ENCODE peak calls at places on chromosomes 2 and 18, in seven cellular contexts. F is colonic mucosa, J is GM06990, T is sigmoid colon, D is cardiac fibroblast, C is body of pancreas, I is fibroblast of villous mesenchyme. O is an unnamed sample.

GRCh38 chr2:107808986-107809385 is 17.7 kb upstream of the RGPD4 start:
- DNase-seq in F (no peak), J (no peak), T (no peak), D (no peak), C (peak; percentile 13), I (no peak), O (no peak)

GRCh38 chr18:64720781-64721464 is 572.0 kb upstream of the LINC00305 start:
- DNase-seq in F (peak; percentile 51), J (no peak), T (no peak), D (no peak), C (peak; percentile 85), I (no peak), O (no peak)

GRCh38 chr2:32553829-32554432 is 73.9 kb upstream of the TTC27 start:
- DNase-seq in F (no peak), J (no peak), T (no peak), D (peak; percentile 71), C (no peak), I (peak; percentile 68), O (no peak)

GRCh38 chr18:59202258-59202820 is 17.6 kb upstream of the GRP start:
- DNase-seq in F (no peak), J (no peak), T (no peak), D (no peak), C (no peak), I (no peak), O (no peak)

GRCh38 chr18:52402814-52403213 is 62.8 kb downstream of the DCC start:
- DNase-seq in F (no peak), J (no peak), T (no peak), D (no peak), C (no peak), I (no peak), O (no peak)

GRCh38 chr18:26532367-26533340 is 15.7 kb downstream of the KCTD1 start:
- DNase-seq in F (no peak), J (no peak), T (no peak), D (no peak), C (no peak), I (no peak), O (no peak)

GRCh38 chr2:102397167-102397566 is 25.8 kb upstream of the IL18RAP start:
- DNase-seq in F (no peak), J (no peak), T (no peak), D (no peak), C (no peak), I (no peak), O (no peak)

GRCh38 chr2:14420851-14421250 is 211.7 kb upstream of the LRATD1 start:
- DNase-seq in F (no peak), J (peak; percentile 15), T (no peak), D (peak; percentile 63), C (no peak), I (no peak), O (no peak)

GRCh38 chr18:79465392-79465991 is 69.8 kb downstream of the NFATC1 start:
- DNase-seq in F (no peak), J (peak; percentile 76), T (no peak), D (no peak), C (peak; percentile 31), I (peak; percentile 26), O (no peak)

GRCh38 chr2:1649103-1649870 is 95.0 kb downstream of the PXDN start:
- DNase-seq in F (no peak), J (no peak), T (peak; percentile 66), D (no peak), C (no peak), I (no peak), O (no peak)

GRCh38 chr2:147456729-147457128 is 388.1 kb upstream of the ACVR2A start:
- DNase-seq in F (no peak), J (no peak), T (no peak), D (no peak), C (no peak), I (no peak), O (no peak)

GRCh38 chr18:64017870-64018269 is 48.0 kb downstream of the SERPINB8 start:
- DNase-seq in F (no peak), J (no peak), T (no peak), D (peak; percentile 47), C (no peak), I (peak; percentile 25), O (no peak)

GRCh38 chr2:197369946-197370325 is 59.4 kb upstream of the ANKRD44 start:
- DNase-seq in F (no peak), J (no peak), T (no peak), D (no peak), C (no peak), I (no peak), O (no peak)

GRCh38 chr18:46625069-46625468 is 32.0 kb downstream of the LOXHD1 start:
- DNase-seq in F (no peak), J (no peak), T (no peak), D (no peak), C (no peak), I (no peak), O (no peak)

GRCh38 chr18:35602193-35602820 is 20.8 kb downstream of the GALNT1 start:
- DNase-seq in F (no peak), J (no peak), T (no peak), D (no peak), C (no peak), I (no peak), O (no peak)

GRCh38 chr18:49094979-49095632 is 144.3 kb upstream of the SMAD7 start:
- DNase-seq in F (no peak), J (no peak), T (no peak), D (peak; percentile 90), C (no peak), I (peak; percentile 95), O (no peak)

GRCh38 chr18:65876310-65876709 is 125.5 kb downstream of the CDH7 start:
- DNase-seq in F (no peak), J (no peak), T (no peak), D (no peak), C (no peak), I (no peak), O (no peak)

GRCh38 chr2:135926605-135927004 is 50.4 kb upstream of the MCM6 start:
- DNase-seq in F (no peak), J (no peak), T (no peak), D (no peak), C (no peak), I (no peak), O (no peak)

GRCh38 chr2:190407246-190407661 is 901 bp upstream of the MFSD6 start:
- DNase-seq in F (no peak), J (no peak), T (no peak), D (no peak), C (no peak), I (no peak), O (no peak)

GRCh38 chr2:85445316-85446295 is 27.1 kb downstream of the SH2D6 start:
- DNase-seq in F (no peak), J (no peak), T (peak; percentile 88), D (peak; percentile 73), C (peak; percentile 96), I (peak; percentile 93), O (no peak)

GRCh38 chr2:229407170-229407569 is 136.1 kb upstream of the PID1 start:
- DNase-seq in F (peak; percentile 53), J (no peak), T (peak; percentile 94), D (peak; percentile 100), C (peak; percentile 48), I (peak; percentile 97), O (no peak)

GRCh38 chr2:27018142-27018541 is 14.6 kb upstream of the TMEM214 start:
- DNase-seq in F (no peak), J (no peak), T (no peak), D (no peak), C (no peak), I (no peak), O (no peak)

GRCh38 chr2:49296107-49296506 is 141.8 kb upstream of the FSHR start:
- DNase-seq in F (no peak), J (no peak), T (no peak), D (no peak), C (no peak), I (no peak), O (no peak)

GRCh38 chr18:69401475-69402218 is 959 bp downstream of the DOK6 start:
- DNase-seq in F (no peak), J (no peak), T (peak; percentile 56), D (peak; percentile 30), C (no peak), I (peak; percentile 19), O (peak; percentile 9)

GRCh38 chr2:209208211-209208610 is 215.6 kb upstream of the MAP2 start:
- DNase-seq in F (peak; percentile 38), J (no peak), T (no peak), D (peak; percentile 7), C (peak; percentile 75), I (peak; percentile 24), O (peak; percentile 54)

GRCh38 chr18:24762417-24762816 is 302.0 kb downstream of the HRH4 start:
- DNase-seq in F (no peak), J (no peak), T (no peak), D (no peak), C (no peak), I (peak; percentile 3), O (no peak)

GRCh38 chr2:223760838-223761502 is 76.4 kb downstream of the AP1S3 start:
- DNase-seq in F (peak; percentile 22), J (peak; percentile 11), T (no peak), D (peak; percentile 89), C (peak; percentile 13), I (peak; percentile 74), O (no peak)

GRCh38 chr2:193793914-193794313 is 1599.2 kb upstream of the TMEFF2 start:
- DNase-seq in F (no peak), J (no peak), T (no peak), D (peak; percentile 85), C (no peak), I (peak; percentile 20), O (no peak)

GRCh38 chr2:96805026-96805425 is 11.0 kb upstream of the CNNM3 start:
- DNase-seq in F (no peak), J (no peak), T (no peak), D (no peak), C (no peak), I (peak; percentile 43), O (no peak)

GRCh38 chr18:23337599-23338444 is 115.3 kb upstream of the RIOK3 start:
- DNase-seq in F (no peak), J (no peak), T (no peak), D (peak; percentile 17), C (no peak), I (no peak), O (no peak)
- TF ChIP-seq CTCF in F (no peak), J (no peak), T (no peak), D (no peak), C (no peak), I (no peak), O (no peak)

GRCh38 chr2:38947241-38948239 is 57.9 kb downstream of the ARHGEF33 start:
- DNase-seq in F (peak; percentile 78), J (peak; percentile 15), T (peak; percentile 79), D (peak; percentile 84), C (peak; percentile 83), I (peak; percentile 71), O (peak; percentile 75)
- TF ChIP-seq CTCF in F (peak; percentile 45), J (peak; percentile 77), T (peak; percentile 19), D (peak; percentile 68), C (peak; percentile 36), I (peak; percentile 73), O (peak; percentile 66)

GRCh38 chr2:237901932-237902846 is 42.8 kb downstream of the RAMP1 start:
- DNase-seq in F (no peak), J (no peak), T (peak; percentile 62), D (no peak), C (no peak), I (no peak), O (no peak)
- TF ChIP-seq CTCF in F (no peak), J (peak; percentile 27), T (no peak), D (no peak), C (no peak), I (no peak), O (no peak)

GRCh38 chr2:216664593-216665034 is 30.7 kb downstream of the IGFBP5 start:
- DNase-seq in F (no peak), J (no peak), T (no peak), D (peak; percentile 43), C (no peak), I (no peak), O (no peak)
- TF ChIP-seq CTCF in F (no peak), J (peak; percentile 22), T (no peak), D (peak; percentile 25), C (no peak), I (peak; percentile 37), O (no peak)

O was measured in endothelial cell.